ENCODE peak calls at places on chromosome 2, in four cellular contexts. One of them, this sample, is unnamed.

GRCh38 chr2:29983308-29983707 is 61.9 kb upstream of the ALK start:
- DNase-seq in HepG2: no peak
- DNase-seq in K562: no peak
- DNase-seq in H1: no peak
- DNase-seq in this sample: no peak

GRCh38 chr2:218033590-218034496 is 31.0 kb upstream of the TNS1 start:
- DNase-seq in HepG2: no peak
- DNase-seq in K562: no peak
- DNase-seq in H1: peak
- DNase-seq in this sample: no peak

GRCh38 chr2:128301501-128301966 is 17.1 kb downstream of the HS6ST1 start:
- DNase-seq in HepG2: no peak
- DNase-seq in K562: no peak
- DNase-seq in H1: no peak
- DNase-seq in this sample: no peak

GRCh38 chr2:6914829-6915228 is 2.4 kb upstream of the RNF144A start:
- DNase-seq in HepG2: no peak
- DNase-seq in K562: no peak
- DNase-seq in H1: no peak
- DNase-seq in this sample: peak

GRCh38 chr2:97740590-97741182 is 27.3 kb downstream of the ZAP70 start:
- DNase-seq in HepG2: peak
- DNase-seq in K562: peak
- DNase-seq in H1: peak
- DNase-seq in this sample: peak

GRCh38 chr2:231455222-231455621 is 9.1 kb downstream of the NCL start:
- DNase-seq in HepG2: no peak
- DNase-seq in K562: no peak
- DNase-seq in H1: no peak
- DNase-seq in this sample: no peak

GRCh38 chr2:150732064-150732463 is 244.6 kb upstream of the RND3 start:
- DNase-seq in HepG2: no peak
- DNase-seq in K562: no peak
- DNase-seq in H1: no peak
- DNase-seq in this sample: no peak

GRCh38 chr2:32627441-32627900 is 379 bp upstream of the TTC27 start:
- DNase-seq in HepG2: peak
- DNase-seq in K562: no peak
- DNase-seq in H1: no peak
- DNase-seq in this sample: peak

GRCh38 chr2:207253946-207254345 is 88.2 kb upstream of the KLF7 start:
- DNase-seq in HepG2: no peak
- DNase-seq in K562: no peak
- DNase-seq in H1: no peak
- DNase-seq in this sample: peak

GRCh38 chr2:164717000-164717597 is 95.8 kb upstream of the GRB14 start:
- DNase-seq in HepG2: peak
- DNase-seq in K562: no peak
- DNase-seq in H1: no peak
- DNase-seq in this sample: peak

GRCh38 chr2:159209341-159210306 is 76.9 kb downstream of the WDSUB1 start:
- DNase-seq in HepG2: no peak
- DNase-seq in K562: no peak
- DNase-seq in H1: no peak
- DNase-seq in this sample: no peak

GRCh38 chr2:138777996-138778395 is 2.2 kb downstream of the NXPH2 start:
- DNase-seq in HepG2: peak
- DNase-seq in K562: no peak
- DNase-seq in H1: no peak
- DNase-seq in this sample: no peak

GRCh38 chr2:114389021-114389420 is 53.4 kb upstream of the DPP10 start:
- DNase-seq in HepG2: no peak
- DNase-seq in K562: no peak
- DNase-seq in H1: no peak
- DNase-seq in this sample: no peak

GRCh38 chr2:58056201-58056916 is 9.8 kb downstream of the VRK2 start:
- DNase-seq in HepG2: no peak
- DNase-seq in K562: no peak
- DNase-seq in H1: no peak
- DNase-seq in this sample: no peak

GRCh38 chr2:142786922-142787702 is 90.4 kb upstream of the KYNU start:
- DNase-seq in HepG2: no peak
- DNase-seq in K562: no peak
- DNase-seq in H1: no peak
- DNase-seq in this sample: no peak

GRCh38 chr2:24858996-24859395 is 61.0 kb downstream of the ADCY3 start:
- DNase-seq in HepG2: no peak
- DNase-seq in K562: no peak
- DNase-seq in H1: no peak
- DNase-seq in this sample: no peak

GRCh38 chr2:219689676-219690628 is 62.5 kb downstream of the SLC4A3 start:
- DNase-seq in HepG2: peak
- DNase-seq in K562: peak
- DNase-seq in H1: peak
- DNase-seq in this sample: peak

GRCh38 chr2:129699781-129700573 is 279.5 kb upstream of the RAB6C start:
- DNase-seq in HepG2: no peak
- DNase-seq in K562: no peak
- DNase-seq in H1: no peak
- DNase-seq in this sample: no peak

GRCh38 chr2:119821266-119821665 is 61.5 kb downstream of the PTPN4 start:
- DNase-seq in HepG2: no peak
- DNase-seq in K562: no peak
- DNase-seq in H1: no peak
- DNase-seq in this sample: no peak

GRCh38 chr2:159164457-159164894 is 122.0 kb downstream of the WDSUB1 start:
- DNase-seq in HepG2: no peak
- DNase-seq in K562: no peak
- DNase-seq in H1: no peak
- DNase-seq in this sample: no peak

GRCh38 chr2:52594036-52594435 is 1173.6 kb upstream of the CHAC2 start:
- DNase-seq in HepG2: no peak
- DNase-seq in K562: no peak
- DNase-seq in H1: no peak
- DNase-seq in this sample: no peak

GRCh38 chr2:230012242-230012884 is 56.4 kb downstream of the SLC16A14 start:
- DNase-seq in HepG2: no peak
- DNase-seq in K562: peak
- DNase-seq in H1: no peak
- DNase-seq in this sample: no peak

GRCh38 chr2:130728007-130728454 is 839 bp upstream of the GPR148 start:
- DNase-seq in HepG2: no peak
- DNase-seq in K562: no peak
- DNase-seq in H1: no peak
- DNase-seq in this sample: no peak

GRCh38 chr2:43482974-43483373 is 112.9 kb downstream of the THADA start:
- DNase-seq in HepG2: no peak
- DNase-seq in K562: no peak
- DNase-seq in H1: no peak
- DNase-seq in this sample: no peak

GRCh38 chr2:2877427-2877826 is 500.2 kb downstream of the EIPR1 start:
- DNase-seq in HepG2: no peak
- DNase-seq in K562: no peak
- DNase-seq in H1: no peak
- DNase-seq in this sample: no peak

GRCh38 chr2:26325851-26326250 is 20.1 kb upstream of the SELENOI start:
- DNase-seq in HepG2: no peak
- DNase-seq in K562: no peak
- DNase-seq in H1: peak
- DNase-seq in this sample: no peak
- TF ChIP-seq KDM1A in HepG2: no peak
- TF ChIP-seq KDM1A in K562: no peak
- TF ChIP-seq KDM1A in H1: no peak
- TF ChIP-seq KDM1A in this sample: no peak

GRCh38 chr2:38192046-38192445 is 116.1 kb upstream of the CYP1B1 start:
- DNase-seq in HepG2: no peak
- DNase-seq in K562: no peak
- DNase-seq in H1: no peak
- DNase-seq in this sample: no peak

GRCh38 chr2:38191516-38191915 is 115.6 kb upstream of the CYP1B1 start:
- DNase-seq in HepG2: no peak
- DNase-seq in K562: no peak
- DNase-seq in H1: no peak
- DNase-seq in this sample: peak

GRCh38 chr2:38192976-38193375 is 117.0 kb upstream of the CYP1B1 start:
- DNase-seq in HepG2: no peak
- DNase-seq in K562: no peak
- DNase-seq in H1: no peak
- DNase-seq in this sample: no peak

GRCh38 chr2:38187416-38188127 is 111.6 kb upstream of the CYP1B1 start:
- DNase-seq in HepG2: no peak
- DNase-seq in K562: no peak
- DNase-seq in H1: no peak
- DNase-seq in this sample: no peak

DNA sequence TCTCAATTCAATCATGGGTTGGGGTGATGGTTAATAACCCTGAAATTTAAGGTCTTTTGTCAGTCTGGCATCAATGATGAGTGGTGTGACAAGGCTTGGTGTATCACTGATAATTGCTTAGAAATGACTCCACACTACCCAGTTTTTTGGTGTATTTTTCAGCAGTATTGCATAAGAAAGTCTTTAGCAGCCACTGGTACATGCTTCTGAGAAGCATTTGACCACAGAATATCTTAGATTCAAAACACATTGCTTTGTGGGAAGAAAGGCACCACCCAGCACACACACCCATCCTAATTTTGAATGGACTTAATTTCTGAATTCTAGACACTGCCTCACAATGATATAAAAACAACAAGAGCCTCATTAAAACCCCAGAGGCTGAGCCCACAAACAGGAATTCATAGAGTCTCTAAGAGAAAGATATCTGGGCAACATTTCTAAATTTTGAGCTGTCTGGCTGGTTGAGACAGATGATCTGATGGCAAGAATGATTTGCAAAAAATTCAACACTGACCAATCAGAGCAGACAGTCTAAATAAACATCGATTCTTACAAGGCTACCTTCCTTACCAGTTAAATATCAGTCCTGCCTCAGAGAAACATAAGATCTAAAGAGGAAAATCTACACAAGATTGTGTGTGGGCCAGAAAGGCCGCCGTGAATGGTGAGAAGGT is 114.7 kb upstream of the CYP1B1 start:
- DNase-seq in HepG2: no peak
- DNase-seq in K562: no peak
- DNase-seq in H1: no peak
- DNase-seq in this sample: no peak
- TF ChIP-seq MAX in HepG2: no peak
- TF ChIP-seq MAX in K562: no peak
- TF ChIP-seq MAX in H1: no peak
- TF ChIP-seq MAX in this sample: no peak

GRCh38 chr2:100865819-100866462 is 46.0 kb downstream of the NPAS2 start:
- DNase-seq in HepG2: peak
- DNase-seq in K562: no peak
- DNase-seq in H1: no peak
- DNase-seq in this sample: peak
- TF ChIP-seq JUN in HepG2: no peak
- TF ChIP-seq JUN in K562: no peak
- TF ChIP-seq JUN in H1: no peak
- TF ChIP-seq JUN in this sample: peak

DNA sequence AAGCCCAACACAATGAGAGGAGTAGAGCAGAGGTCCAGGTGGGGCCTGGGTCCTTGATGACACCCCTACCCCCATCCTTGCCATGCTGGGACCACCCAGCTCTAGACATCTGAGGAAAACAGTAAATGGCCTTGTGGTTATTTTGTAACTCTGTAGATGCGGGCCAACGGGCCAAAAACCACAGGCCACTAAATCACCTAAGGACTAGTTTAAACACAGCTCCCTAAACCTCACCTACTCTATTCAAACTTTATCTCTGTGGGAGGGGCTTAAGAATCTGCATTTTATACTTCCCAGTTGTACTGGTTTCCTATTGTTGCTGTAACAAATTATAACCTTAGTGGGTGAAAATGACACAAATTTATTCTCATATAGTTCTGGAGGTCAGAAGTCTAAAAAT is 19.0 kb upstream of the SERTAD2 start:
- DNase-seq in HepG2: no peak
- DNase-seq in K562: no peak
- DNase-seq in H1: no peak
- DNase-seq in this sample: no peak
- TF ChIP-seq KDM1A in HepG2: no peak
- TF ChIP-seq KDM1A in K562: no peak
- TF ChIP-seq KDM1A in H1: no peak
- TF ChIP-seq KDM1A in this sample: no peak

DNA sequence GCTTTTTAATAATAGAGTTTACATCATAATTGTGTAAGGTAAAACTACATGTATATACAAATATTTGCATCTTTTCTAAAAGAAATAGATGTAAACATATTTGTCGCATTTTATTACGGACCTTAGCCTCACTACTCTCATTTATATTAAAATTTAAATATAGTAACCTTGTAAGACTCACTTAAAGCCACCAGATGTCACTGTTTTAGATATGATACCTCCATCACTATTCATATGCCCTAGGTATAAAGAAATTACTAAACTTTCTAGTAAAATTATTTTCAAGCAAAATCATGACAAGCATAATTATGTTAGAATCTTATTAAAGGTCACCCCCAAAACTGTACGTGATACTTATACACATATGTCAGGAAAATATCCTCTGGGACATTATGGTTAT is 674.3 kb upstream of the REG3G start:
- DNase-seq in HepG2: no peak
- DNase-seq in K562: no peak
- DNase-seq in H1: no peak
- DNase-seq in this sample: peak
- TF ChIP-seq MAX in HepG2: no peak
- TF ChIP-seq MAX in K562: no peak
- TF ChIP-seq MAX in H1: no peak
- TF ChIP-seq MAX in this sample: no peak

This sample was measured in A549.